ENCODE peak calls at places on chromosomes 3 and 15, in eight cellular contexts. W is mesendoderm, N is NCI-H1092 treated with DMSO at 0.1 percent for 48 hours, E is psoas muscle, M is HFFc6, I is pancreas, T is type B pancreatic cell, O is heart left ventricle. Z is an unnamed sample.
A peak's percentile ranks its signal among the peaks of the same experiment; 100 is the strongest.

GRCh38 chr3:17969985-17970568 is 227.6 kb upstream of the TBC1D5 start:
- DNase-seq in I (no peak), E (no peak), N (no peak), W (no peak), O (no peak), M (no peak), T (no peak), Z (no peak)

GRCh38 chr3:125357032-125357658 is 18.0 kb downstream of the ZNF148 start:
- DNase-seq in N (peak; percentile 46), I (peak; percentile 28), O (peak; percentile 63), E (peak; percentile 74), M (no peak), T (no peak), W (peak; percentile 31), Z (peak; percentile 36)

GRCh38 chr3:164332856-164333802 is 745.2 kb downstream of the SI start:
- DNase-seq in T (no peak), M (no peak), W (peak; percentile 96), I (no peak), N (no peak), O (no peak), E (no peak), Z (peak; percentile 46)

GRCh38 chr3:129558076-129558771 is 15.2 kb downstream of the H1-8 start:
- DNase-seq in N (no peak), E (peak; percentile 36), O (no peak), M (no peak), T (no peak), W (no peak), I (no peak), Z (no peak)

GRCh38 chr3:172647823-172648222 is 63.0 kb downstream of the NCEH1 start:
- DNase-seq in M (no peak), O (peak; percentile 33), I (peak; percentile 65), T (no peak), N (peak; percentile 87), E (no peak), W (no peak), Z (no peak)

GRCh38 chr15:63191895-63192603 is 2.6 kb downstream of the RAB8B start:
- DNase-seq in T (no peak), N (no peak), E (no peak), W (no peak), O (no peak), M (no peak), I (no peak), Z (no peak)

GRCh38 chr3:11322931-11323330 is 50.7 kb downstream of the ATG7 start:
- DNase-seq in W (no peak), N (no peak), T (no peak), O (no peak), E (no peak), M (no peak), I (no peak), Z (no peak)

GRCh38 chr3:175266478-175266877 is 407.3 kb downstream of the NAALADL2 start:
- DNase-seq in T (no peak), I (no peak), E (no peak), N (no peak), W (no peak), O (no peak), M (no peak), Z (no peak)

GRCh38 chr15:95880630-95881029 is 449.9 kb upstream of the NR2F2 start:
- DNase-seq in I (no peak), E (no peak), M (no peak), W (no peak), T (no peak), N (no peak), O (no peak), Z (no peak)

GRCh38 chr3:55165278-55165677 is 237.4 kb upstream of the LRTM1 start:
- DNase-seq in I (no peak), O (no peak), W (no peak), E (no peak), M (no peak), T (no peak), N (no peak), Z (no peak)

GRCh38 chr3:28901029-28901428 is 379.8 kb upstream of the RBMS3 start:
- DNase-seq in M (no peak), O (no peak), I (no peak), T (no peak), N (no peak), W (no peak), E (no peak), Z (no peak)

GRCh38 chr15:80567721-80568157 is 127.4 kb upstream of the ABHD17C start:
- DNase-seq in N (peak; percentile 4), M (peak; percentile 83), O (peak; percentile 33), I (peak; percentile 66), W (peak; percentile 91), E (no peak), T (no peak), Z (peak; percentile 54)

GRCh38 chr15:92853222-92853621 is 46.9 kb upstream of the CHD2 start:
- DNase-seq in N (no peak), I (no peak), E (no peak), M (no peak), W (no peak), T (no peak), O (no peak), Z (no peak)

GRCh38 chr15:31465083-31465955 is 138.7 kb downstream of the KLF13 start:
- DNase-seq in E (no peak), W (no peak), O (no peak), T (no peak), N (no peak), I (peak; percentile 56), M (no peak), Z (no peak)

GRCh38 chr3:37229291-37229690 is 54.9 kb upstream of the LRRFIP2 start:
- DNase-seq in W (no peak), N (no peak), O (no peak), M (no peak), I (no peak), E (no peak), T (no peak), Z (no peak)

GRCh38 chr3:10768995-10769394 is 47.0 kb upstream of the SLC6A11 start:
- DNase-seq in E (no peak), N (no peak), I (no peak), W (no peak), M (no peak), T (peak; percentile 22), O (no peak), Z (no peak)

GRCh38 chr15:87597346-87598052 is 659.0 kb downstream of the NTRK3 start:
- DNase-seq in O (no peak), W (peak; percentile 27), T (no peak), I (no peak), M (no peak), N (no peak), E (no peak), Z (no peak)

GRCh38 chr3:188526057-188526456 is 372.1 kb downstream of the LPP start:
- DNase-seq in T (no peak), W (no peak), N (no peak), E (peak; percentile 51), M (peak; percentile 22), O (no peak), I (no peak), Z (no peak)